ENCODE peak calls at places on chromosome X, in seven cellular contexts. Y is non-pigmented ciliary epithelial cell; D is activated T-cell treated with anti-CD3 and anti-CD28 coated beads, Interleukin-2, amount 50 U/mL, for 24 hours; M is prostate gland; N is epithelial cell of prostate; E is left cardiac atrium; R is NCI-H1105. K is an unnamed sample.

GRCh38 chrX:152108527-152108926 is 29.9 kb downstream of the MAGEA10 start:
- DNase-seq in Y (no peak), D (no peak), M (no peak), N (no peak), E (no peak), R (no peak), K (no peak)

GRCh38 chrX:53071604-53072417 is 10.4 kb upstream of the TSPYL2 start:
- DNase-seq in Y (no peak), D (peak; percentile 75), M (peak; percentile 74), N (no peak), E (peak; percentile 73), R (peak; percentile 62), K (peak; percentile 81)

GRCh38 chrX:136250191-136251041 is 784 bp downstream of the MAP7D3 start:
- DNase-seq in Y (no peak), D (peak; percentile 61), M (no peak), N (no peak), E (no peak), R (no peak), K (peak; percentile 19)

GRCh38 chrX:45851434-45851991 is 650.8 kb upstream of the DIPK2B start:
- DNase-seq in Y (no peak), D (peak; percentile 80), M (peak; percentile 13), N (peak; percentile 39), E (peak; percentile 26), R (peak; percentile 33), K (peak; percentile 49)

GRCh38 chrX:41491267-41492004 is 44.3 kb downstream of the NYX start:
- DNase-seq in Y (peak; percentile 72), D (no peak), M (no peak), N (peak; percentile 73), E (no peak), R (no peak), K (no peak)

GRCh38 chrX:43510194-43510593 is 145.9 kb upstream of the MAOA start:
- DNase-seq in Y (no peak), D (no peak), M (no peak), N (no peak), E (no peak), R (no peak), K (no peak)

GRCh38 chrX:70171636-70172035 is 5.6 kb upstream of the DGAT2L6 start:
- DNase-seq in Y (no peak), D (no peak), M (no peak), N (no peak), E (no peak), R (no peak), K (no peak)

GRCh38 chrX:82218361-82218760 is 1016.5 kb downstream of the SH3BGRL start:
- DNase-seq in Y (no peak), D (no peak), M (peak; percentile 4), N (no peak), E (no peak), R (no peak), K (peak; percentile 22)

GRCh38 chrX:63754141-63754859 is 30.7 kb downstream of the ARHGEF9 start:
- DNase-seq in Y (no peak), D (no peak), M (no peak), N (no peak), E (no peak), R (no peak), K (peak; percentile 40)

GRCh38 chrX:55715847-55716246 is 1.7 kb upstream of the RRAGB start:
- DNase-seq in Y (no peak), D (no peak), M (no peak), N (no peak), E (no peak), R (no peak), K (no peak)

GRCh38 chrX:135522132-135522530 is 1.7 kb downstream of the INTS6L start:
- DNase-seq in Y (no peak), D (no peak), M (no peak), N (no peak), E (no peak), R (no peak), K (no peak)

GRCh38 chrX:57156397-57157049 is 19.3 kb upstream of the SPIN2A start:
- DNase-seq in Y (no peak), D (no peak), M (no peak), N (no peak), E (no peak), R (peak; percentile 1), K (no peak)

GRCh38 chrX:30530591-30530990 is 47.0 kb downstream of the TASL start:
- DNase-seq in Y (no peak), D (no peak), M (no peak), N (no peak), E (no peak), R (no peak), K (no peak)

GRCh38 chrX:11331788-11332187 is 38.6 kb downstream of the AMELX start:
- DNase-seq in Y (no peak), D (no peak), M (no peak), N (no peak), E (no peak), R (no peak), K (no peak)

GRCh38 chrX:136623400-136623799 is 24.6 kb upstream of the CD40LG start:
- DNase-seq in Y (no peak), D (no peak), M (no peak), N (no peak), E (no peak), R (no peak), K (peak; percentile 13)

GRCh38 chrX:110268875-110269274 is 49.0 kb downstream of the AMMECR1 start:
- DNase-seq in Y (no peak), D (no peak), M (no peak), N (no peak), E (no peak), R (no peak), K (peak; percentile 10)

GRCh38 chrX:144849141-144849540 is 398.2 kb upstream of the SPANXN1 start:
- DNase-seq in Y (no peak), D (no peak), M (no peak), N (no peak), E (no peak), R (no peak), K (no peak)

GRCh38 chrX:68163446-68163845 is 269.8 kb downstream of the OPHN1 start:
- DNase-seq in Y (no peak), D (no peak), M (no peak), N (no peak), E (no peak), R (no peak), K (no peak)

GRCh38 chrX:128035318-128035717 is 16.9 kb downstream of the ACTRT1 start:
- DNase-seq in Y (no peak), D (no peak), M (no peak), N (no peak), E (no peak), R (no peak), K (no peak)

GRCh38 chrX:48998391-48998790 is 3.7 kb downstream of the GRIPAP1 start:
- DNase-seq in Y (no peak), D (no peak), M (no peak), N (no peak), E (no peak), R (no peak), K (no peak)

GRCh38 chrX:154368630-154369452 is 5.6 kb downstream of the FLNA start:
- DNase-seq in Y (peak; percentile 65), D (peak; percentile 91), M (peak; percentile 45), N (peak; percentile 65), E (peak; percentile 89), R (peak; percentile 57), K (peak; percentile 97)

GRCh38 chrX:11064276-11064675 is 46.9 kb upstream of the HCCS start:
- DNase-seq in Y (no peak), D (no peak), M (no peak), N (no peak), E (no peak), R (no peak), K (no peak)